ENCODE peak calls at places on chromosomes 2 and 18, in ten cellular contexts. H is progenitor cell of endocrine pancreas, F is A549, T is right atrium auricular region, O is GM10248, Q is adipocyte, U is AG04449, A is substantia nigra, Z is nephron progenitor cell, B is A172. M is an unnamed sample.

GRCh38 chr2:134164306-134164705 is 89.6 kb upstream of the MGAT5 start:
- DNase-seq in H (no peak), F (no peak), T (no peak), O (no peak), Q (no peak), U (no peak), A (no peak), Z (no peak), B (no peak), M (no peak)

GRCh38 chr2:216878072-216878471 is 18.2 kb upstream of the TNP1 start:
- DNase-seq in H (no peak), F (no peak), T (no peak), O (no peak), Q (no peak), U (no peak), A (no peak), Z (no peak), B (no peak), M (no peak)

GRCh38 chr18:36296591-36297418 is 708 bp upstream of the FHOD3 start:
- DNase-seq in H (peak; percentile 52), F (peak; percentile 46), T (no peak), O (peak; percentile 44), Q (peak; percentile 87), U (no peak), A (peak; percentile 36), Z (peak; percentile 82), B (peak; percentile 73), M (peak; percentile 38)

GRCh38 chr18:56238576-56238975 is 399.8 kb downstream of the TXNL1 start:
- DNase-seq in H (no peak), F (no peak), T (no peak), O (no peak), Q (no peak), U (no peak), A (no peak), Z (no peak), B (no peak), M (no peak)

GRCh38 chr2:217103752-217104540 is 244.1 kb upstream of the TNP1 start:
- DNase-seq in H (no peak), F (no peak), T (no peak), O (no peak), Q (peak; percentile 42), U (peak; percentile 75), A (no peak), Z (no peak), B (peak; percentile 72), M (peak; percentile 48)

GRCh38 chr18:57030417-57030816 is 116.5 kb upstream of the BOD1L2 start:
- DNase-seq in H (no peak), F (no peak), T (no peak), O (no peak), Q (no peak), U (no peak), A (no peak), Z (no peak), B (no peak), M (no peak)

GRCh38 chr2:184419744-184420143 is 178.6 kb upstream of the ZNF804A start:
- DNase-seq in H (no peak), F (no peak), T (no peak), O (no peak), Q (no peak), U (no peak), A (no peak), Z (no peak), B (no peak), M (no peak)

GRCh38 chr2:133843091-133843490 is 274.8 kb upstream of the NCKAP5 start:
- DNase-seq in H (no peak), F (no peak), T (no peak), O (no peak), Q (peak; percentile 85), U (no peak), A (no peak), Z (no peak), B (no peak), M (no peak)

GRCh38 chr18:54030434-54030833 is 194.0 kb downstream of the MBD2 start:
- DNase-seq in H (no peak), F (no peak), T (no peak), O (no peak), Q (no peak), U (no peak), A (no peak), Z (no peak), B (no peak), M (no peak)

GRCh38 chr2:65436825-65437221 is 4.4 kb upstream of the SPRED2 start:
- DNase-seq in H (no peak), F (no peak), T (no peak), O (peak; percentile 84), Q (peak; percentile 81), U (no peak), A (no peak), Z (peak; percentile 17), B (no peak), M (peak; percentile 87)

GRCh38 chr2:85131116-85131515 is 2.1 kb upstream of the TCF7L1 start:
- DNase-seq in H (no peak), F (no peak), T (no peak), O (no peak), Q (no peak), U (no peak), A (no peak), Z (peak; percentile 38), B (no peak), M (no peak)

GRCh38 chr2:219701847-219702634 is 74.6 kb downstream of the SLC4A3 start:
- DNase-seq in H (no peak), F (no peak), T (no peak), O (no peak), Q (no peak), U (no peak), A (peak; percentile 8), Z (peak; percentile 12), B (no peak), M (no peak)

GRCh38 chr2:641501-642430 is 35.4 kb downstream of the TMEM18 start:
- DNase-seq in H (no peak), F (no peak), T (peak; percentile 28), O (no peak), Q (no peak), U (no peak), A (no peak), Z (no peak), B (peak; percentile 18), M (peak; percentile 45)

M was measured in PC-9.